ENCODE peak calls at places on chromosomes 7 and 10, in five cellular contexts. One of them, this sample, is unnamed.

GRCh38 chr7:26100940-26101339 is 51.1 kb upstream of the NFE2L3 start:
- DNase-seq in BJ: no peak
- DNase-seq in DMS 273 treated with DMSO at 0.1 percent for 48 hours: no peak
- DNase-seq in frontal cortex: no peak
- DNase-seq in globus pallidus: no peak
- DNase-seq in this sample: no peak

GRCh38 chr10:100930368-100930767 is 17.6 kb downstream of the SLF2 start:
- DNase-seq in BJ: no peak
- DNase-seq in DMS 273 treated with DMSO at 0.1 percent for 48 hours: no peak
- DNase-seq in frontal cortex: no peak
- DNase-seq in globus pallidus: peak; percentile 46
- DNase-seq in this sample: no peak

GRCh38 chr7:157396316-157397035 is 59.7 kb downstream of the DNAJB6 start:
- DNase-seq in BJ: no peak
- DNase-seq in DMS 273 treated with DMSO at 0.1 percent for 48 hours: no peak
- DNase-seq in frontal cortex: no peak
- DNase-seq in globus pallidus: no peak
- DNase-seq in this sample: no peak

GRCh38 chr10:22810643-22811254 is 96.4 kb upstream of the PIP4K2A start:
- DNase-seq in BJ: no peak
- DNase-seq in DMS 273 treated with DMSO at 0.1 percent for 48 hours: no peak
- DNase-seq in frontal cortex: no peak
- DNase-seq in globus pallidus: no peak
- DNase-seq in this sample: no peak

GRCh38 chr10:33304553-33304952 is 29.9 kb downstream of the NRP1 start:
- DNase-seq in BJ: no peak
- DNase-seq in DMS 273 treated with DMSO at 0.1 percent for 48 hours: no peak
- DNase-seq in frontal cortex: no peak
- DNase-seq in globus pallidus: no peak
- DNase-seq in this sample: no peak

GRCh38 chr7:151271699-151272355 is 23.3 kb upstream of the SMARCD3 start:
- DNase-seq in BJ: peak; percentile 22
- DNase-seq in DMS 273 treated with DMSO at 0.1 percent for 48 hours: no peak
- DNase-seq in frontal cortex: no peak
- DNase-seq in globus pallidus: peak; percentile 44
- DNase-seq in this sample: no peak

GRCh38 chr10:4596951-4597350 is 229.1 kb upstream of the AKR1E2 start:
- DNase-seq in BJ: no peak
- DNase-seq in DMS 273 treated with DMSO at 0.1 percent for 48 hours: no peak
- DNase-seq in frontal cortex: no peak
- DNase-seq in globus pallidus: no peak
- DNase-seq in this sample: no peak

GRCh38 chr10:89007129-89007893 is 16.7 kb downstream of the FAS start:
- DNase-seq in BJ: no peak
- DNase-seq in DMS 273 treated with DMSO at 0.1 percent for 48 hours: no peak
- DNase-seq in frontal cortex: no peak
- DNase-seq in globus pallidus: no peak
- DNase-seq in this sample: no peak

GRCh38 chr7:95758187-95758586 is 14.2 kb upstream of the DYNC1I1 start:
- DNase-seq in BJ: no peak
- DNase-seq in DMS 273 treated with DMSO at 0.1 percent for 48 hours: no peak
- DNase-seq in frontal cortex: no peak
- DNase-seq in globus pallidus: no peak
- DNase-seq in this sample: no peak

GRCh38 chr10:69065406-69066361 is 22.2 kb upstream of the SRGN start:
- DNase-seq in BJ: no peak
- DNase-seq in DMS 273 treated with DMSO at 0.1 percent for 48 hours: no peak
- DNase-seq in frontal cortex: no peak
- DNase-seq in globus pallidus: no peak
- DNase-seq in this sample: peak; percentile 63

GRCh38 chr7:50793947-50794570 is 11.4 kb upstream of the GRB10 start:
- DNase-seq in BJ: no peak
- DNase-seq in DMS 273 treated with DMSO at 0.1 percent for 48 hours: no peak
- DNase-seq in frontal cortex: no peak
- DNase-seq in globus pallidus: no peak
- DNase-seq in this sample: no peak

GRCh38 chr10:47379901-47380300 is 4.2 kb downstream of the ZNF488 start:
- DNase-seq in BJ: no peak
- DNase-seq in DMS 273 treated with DMSO at 0.1 percent for 48 hours: no peak
- DNase-seq in frontal cortex: peak; percentile 66
- DNase-seq in globus pallidus: peak; percentile 92
- DNase-seq in this sample: no peak

GRCh38 chr7:104894998-104895850 is 118.8 kb upstream of the KMT2E start:
- DNase-seq in BJ: no peak
- DNase-seq in DMS 273 treated with DMSO at 0.1 percent for 48 hours: no peak
- DNase-seq in frontal cortex: no peak
- DNase-seq in globus pallidus: peak; percentile 22
- DNase-seq in this sample: no peak

GRCh38 chr7:108497082-108497725 is 28.7 kb downstream of the PNPLA8 start:
- DNase-seq in BJ: no peak
- DNase-seq in DMS 273 treated with DMSO at 0.1 percent for 48 hours: peak; percentile 68
- DNase-seq in frontal cortex: peak; percentile 6
- DNase-seq in globus pallidus: peak; percentile 40
- DNase-seq in this sample: peak; percentile 33

GRCh38 chr10:104435822-104436221 is 82.2 kb downstream of the CFAP58 start:
- DNase-seq in BJ: peak; percentile 29
- DNase-seq in DMS 273 treated with DMSO at 0.1 percent for 48 hours: peak; percentile 5
- DNase-seq in frontal cortex: no peak
- DNase-seq in globus pallidus: no peak
- DNase-seq in this sample: no peak

GRCh38 chr7:17371656-17372524 is 73.4 kb downstream of the AHR start:
- DNase-seq in BJ: peak; percentile 93
- DNase-seq in DMS 273 treated with DMSO at 0.1 percent for 48 hours: no peak
- DNase-seq in frontal cortex: no peak
- DNase-seq in globus pallidus: no peak
- DNase-seq in this sample: no peak

GRCh38 chr10:89566095-89566950 is 30.9 kb upstream of the SLC16A12 start:
- DNase-seq in BJ: no peak
- DNase-seq in DMS 273 treated with DMSO at 0.1 percent for 48 hours: no peak
- DNase-seq in frontal cortex: no peak
- DNase-seq in globus pallidus: no peak
- DNase-seq in this sample: no peak

GRCh38 chr7:128910569-128910945 is at the start of gene KCP:
- DNase-seq in BJ: no peak
- DNase-seq in DMS 273 treated with DMSO at 0.1 percent for 48 hours: no peak
- DNase-seq in frontal cortex: no peak
- DNase-seq in globus pallidus: no peak
- DNase-seq in this sample: no peak

GRCh38 chr10:458466-458865 is 231.0 kb downstream of the DIP2C start:
- DNase-seq in BJ: no peak
- DNase-seq in DMS 273 treated with DMSO at 0.1 percent for 48 hours: no peak
- DNase-seq in frontal cortex: no peak
- DNase-seq in globus pallidus: no peak
- DNase-seq in this sample: no peak

GRCh38 chr7:33558961-33559710 is 346.2 kb upstream of the BMPER start:
- DNase-seq in BJ: no peak
- DNase-seq in DMS 273 treated with DMSO at 0.1 percent for 48 hours: peak; percentile 52
- DNase-seq in frontal cortex: no peak
- DNase-seq in globus pallidus: no peak
- DNase-seq in this sample: no peak

This sample was measured in activated naive CD4-positive, alpha-beta T cell treated with Interleukin-2 at 50 U/mL for 16 hours.